ENCODE peak calls at places on chromosomes 11 and 22, in nine cellular contexts. One of them, this sample, is unnamed.

GRCh38 chr11:86888164-86888977 is 66.8 kb downstream of the FZD4 start:
- DNase-seq in naive B cell: no peak
- DNase-seq in CD8-positive, alpha-beta memory T cell: no peak
- DNase-seq in GM04503: peak
- DNase-seq in CD4-positive, CD25-positive, alpha-beta regulatory T cell: no peak
- DNase-seq in AG10803: peak
- DNase-seq in T-cell: no peak
- DNase-seq in thyroid gland: no peak
- DNase-seq in C1 segment of cervical spinal cord: no peak
- DNase-seq in this sample: no peak

GRCh38 chr11:75240381-75241035 is at the start of gene TPBGL:
- DNase-seq in naive B cell: no peak
- DNase-seq in CD8-positive, alpha-beta memory T cell: no peak
- DNase-seq in GM04503: no peak
- DNase-seq in CD4-positive, CD25-positive, alpha-beta regulatory T cell: no peak
- DNase-seq in AG10803: no peak
- DNase-seq in T-cell: no peak
- DNase-seq in thyroid gland: no peak
- DNase-seq in C1 segment of cervical spinal cord: no peak
- DNase-seq in this sample: no peak

GRCh38 chr11:2316169-2316962 is 14.6 kb downstream of the TSPAN32 start:
- DNase-seq in naive B cell: no peak
- DNase-seq in CD8-positive, alpha-beta memory T cell: no peak
- DNase-seq in GM04503: no peak
- DNase-seq in CD4-positive, CD25-positive, alpha-beta regulatory T cell: no peak
- DNase-seq in AG10803: no peak
- DNase-seq in T-cell: no peak
- DNase-seq in thyroid gland: no peak
- DNase-seq in C1 segment of cervical spinal cord: no peak
- DNase-seq in this sample: peak

GRCh38 chr22:49364398-49364797 is 463.3 kb downstream of the BRD1 start:
- DNase-seq in naive B cell: no peak
- DNase-seq in CD8-positive, alpha-beta memory T cell: no peak
- DNase-seq in GM04503: no peak
- DNase-seq in CD4-positive, CD25-positive, alpha-beta regulatory T cell: no peak
- DNase-seq in AG10803: no peak
- DNase-seq in T-cell: no peak
- DNase-seq in thyroid gland: no peak
- DNase-seq in C1 segment of cervical spinal cord: no peak
- DNase-seq in this sample: no peak

GRCh38 chr11:72716291-72716690 is 35.9 kb downstream of the ARAP1 start:
- DNase-seq in naive B cell: no peak
- DNase-seq in CD8-positive, alpha-beta memory T cell: no peak
- DNase-seq in GM04503: no peak
- DNase-seq in CD4-positive, CD25-positive, alpha-beta regulatory T cell: no peak
- DNase-seq in AG10803: no peak
- DNase-seq in T-cell: no peak
- DNase-seq in thyroid gland: no peak
- DNase-seq in C1 segment of cervical spinal cord: no peak
- DNase-seq in this sample: no peak

GRCh38 chr22:29855611-29856181 is 17.6 kb upstream of the ASCC2 start:
- DNase-seq in naive B cell: no peak
- DNase-seq in CD8-positive, alpha-beta memory T cell: no peak
- DNase-seq in GM04503: no peak
- DNase-seq in CD4-positive, CD25-positive, alpha-beta regulatory T cell: no peak
- DNase-seq in AG10803: no peak
- DNase-seq in T-cell: no peak
- DNase-seq in thyroid gland: no peak
- DNase-seq in C1 segment of cervical spinal cord: no peak
- DNase-seq in this sample: peak

GRCh38 chr22:31650391-31650790 is 11.6 kb downstream of the PISD start:
- DNase-seq in naive B cell: no peak
- DNase-seq in CD8-positive, alpha-beta memory T cell: no peak
- DNase-seq in GM04503: peak
- DNase-seq in CD4-positive, CD25-positive, alpha-beta regulatory T cell: no peak
- DNase-seq in AG10803: peak
- DNase-seq in T-cell: no peak
- DNase-seq in thyroid gland: peak
- DNase-seq in C1 segment of cervical spinal cord: no peak
- DNase-seq in this sample: no peak

GRCh38 chr11:32435511-32435946 is at the start of gene WT1:
- DNase-seq in naive B cell: no peak
- DNase-seq in CD8-positive, alpha-beta memory T cell: no peak
- DNase-seq in GM04503: no peak
- DNase-seq in CD4-positive, CD25-positive, alpha-beta regulatory T cell: no peak
- DNase-seq in AG10803: no peak
- DNase-seq in T-cell: no peak
- DNase-seq in thyroid gland: no peak
- DNase-seq in C1 segment of cervical spinal cord: no peak
- DNase-seq in this sample: peak

GRCh38 chr11:117146521-117146920 is 2.4 kb downstream of the PAFAH1B2 start:
- DNase-seq in naive B cell: no peak
- DNase-seq in CD8-positive, alpha-beta memory T cell: no peak
- DNase-seq in GM04503: no peak
- DNase-seq in CD4-positive, CD25-positive, alpha-beta regulatory T cell: no peak
- DNase-seq in AG10803: peak
- DNase-seq in T-cell: no peak
- DNase-seq in thyroid gland: no peak
- DNase-seq in C1 segment of cervical spinal cord: no peak
- DNase-seq in this sample: no peak

GRCh38 chr11:34564807-34565241 is 51.2 kb upstream of the ELF5 start:
- DNase-seq in naive B cell: no peak
- DNase-seq in CD8-positive, alpha-beta memory T cell: no peak
- DNase-seq in GM04503: no peak
- DNase-seq in CD4-positive, CD25-positive, alpha-beta regulatory T cell: no peak
- DNase-seq in AG10803: no peak
- DNase-seq in T-cell: no peak
- DNase-seq in thyroid gland: peak
- DNase-seq in C1 segment of cervical spinal cord: peak
- DNase-seq in this sample: peak

GRCh38 chr11:86459682-86460460 is 85.2 kb downstream of the CCDC81 start:
- DNase-seq in naive B cell: no peak
- DNase-seq in CD8-positive, alpha-beta memory T cell: no peak
- DNase-seq in GM04503: no peak
- DNase-seq in CD4-positive, CD25-positive, alpha-beta regulatory T cell: no peak
- DNase-seq in AG10803: peak
- DNase-seq in T-cell: no peak
- DNase-seq in thyroid gland: peak
- DNase-seq in C1 segment of cervical spinal cord: no peak
- DNase-seq in this sample: peak

GRCh38 chr22:42717197-42717967 is 3.3 kb downstream of the A4GALT start:
- DNase-seq in naive B cell: no peak
- DNase-seq in CD8-positive, alpha-beta memory T cell: no peak
- DNase-seq in GM04503: no peak
- DNase-seq in CD4-positive, CD25-positive, alpha-beta regulatory T cell: no peak
- DNase-seq in AG10803: peak
- DNase-seq in T-cell: no peak
- DNase-seq in thyroid gland: no peak
- DNase-seq in C1 segment of cervical spinal cord: no peak
- DNase-seq in this sample: no peak

GRCh38 chr11:67024410-67024809 is 1.5 kb downstream of the SYT12 start:
- DNase-seq in naive B cell: peak
- DNase-seq in CD8-positive, alpha-beta memory T cell: peak
- DNase-seq in GM04503: no peak
- DNase-seq in CD4-positive, CD25-positive, alpha-beta regulatory T cell: no peak
- DNase-seq in AG10803: no peak
- DNase-seq in T-cell: peak
- DNase-seq in thyroid gland: no peak
- DNase-seq in C1 segment of cervical spinal cord: no peak
- DNase-seq in this sample: no peak

GRCh38 chr22:40414306-40414705 is 43.9 kb downstream of the SGSM3 start:
- DNase-seq in naive B cell: no peak
- DNase-seq in CD8-positive, alpha-beta memory T cell: no peak
- DNase-seq in GM04503: no peak
- DNase-seq in CD4-positive, CD25-positive, alpha-beta regulatory T cell: no peak
- DNase-seq in AG10803: peak
- DNase-seq in T-cell: no peak
- DNase-seq in thyroid gland: peak
- DNase-seq in C1 segment of cervical spinal cord: no peak
- DNase-seq in this sample: no peak

GRCh38 chr22:38479096-38479840 is 11.4 kb downstream of the KDELR3 start:
- DNase-seq in naive B cell: no peak
- DNase-seq in CD8-positive, alpha-beta memory T cell: no peak
- DNase-seq in GM04503: no peak
- DNase-seq in CD4-positive, CD25-positive, alpha-beta regulatory T cell: no peak
- DNase-seq in AG10803: no peak
- DNase-seq in T-cell: no peak
- DNase-seq in thyroid gland: no peak
- DNase-seq in C1 segment of cervical spinal cord: no peak
- DNase-seq in this sample: no peak

GRCh38 chr22:38963872-38964271 is 6.5 kb downstream of the APOBEC3A start:
- DNase-seq in naive B cell: no peak
- DNase-seq in CD8-positive, alpha-beta memory T cell: no peak
- DNase-seq in GM04503: no peak
- DNase-seq in CD4-positive, CD25-positive, alpha-beta regulatory T cell: no peak
- DNase-seq in AG10803: no peak
- DNase-seq in T-cell: no peak
- DNase-seq in thyroid gland: peak
- DNase-seq in C1 segment of cervical spinal cord: no peak
- DNase-seq in this sample: no peak

GRCh38 chr22:30250713-30251267 is 4.2 kb upstream of the LIF start:
- DNase-seq in naive B cell: no peak
- DNase-seq in CD8-positive, alpha-beta memory T cell: no peak
- DNase-seq in GM04503: no peak
- DNase-seq in CD4-positive, CD25-positive, alpha-beta regulatory T cell: no peak
- DNase-seq in AG10803: peak
- DNase-seq in T-cell: no peak
- DNase-seq in thyroid gland: peak
- DNase-seq in C1 segment of cervical spinal cord: no peak
- DNase-seq in this sample: no peak

GRCh38 chr11:2921261-2921660 is 8.0 kb downstream of the PHLDA2 start:
- DNase-seq in naive B cell: no peak
- DNase-seq in CD8-positive, alpha-beta memory T cell: no peak
- DNase-seq in GM04503: no peak
- DNase-seq in CD4-positive, CD25-positive, alpha-beta regulatory T cell: no peak
- DNase-seq in AG10803: no peak
- DNase-seq in T-cell: no peak
- DNase-seq in thyroid gland: peak
- DNase-seq in C1 segment of cervical spinal cord: no peak
- DNase-seq in this sample: no peak

GRCh38 chr11:47969401-47969800 is 11.0 kb upstream of the PTPRJ start:
- DNase-seq in naive B cell: no peak
- DNase-seq in CD8-positive, alpha-beta memory T cell: no peak
- DNase-seq in GM04503: no peak
- DNase-seq in CD4-positive, CD25-positive, alpha-beta regulatory T cell: no peak
- DNase-seq in AG10803: no peak
- DNase-seq in T-cell: no peak
- DNase-seq in thyroid gland: no peak
- DNase-seq in C1 segment of cervical spinal cord: no peak
- DNase-seq in this sample: no peak

GRCh38 chr11:67302571-67303131 is 679 bp upstream of the SSH3 start:
- DNase-seq in naive B cell: no peak
- DNase-seq in CD8-positive, alpha-beta memory T cell: no peak
- DNase-seq in GM04503: no peak
- DNase-seq in CD4-positive, CD25-positive, alpha-beta regulatory T cell: peak
- DNase-seq in AG10803: peak
- DNase-seq in T-cell: no peak
- DNase-seq in thyroid gland: peak
- DNase-seq in C1 segment of cervical spinal cord: no peak
- DNase-seq in this sample: peak

GRCh38 chr11:27423125-27423524 is 49.5 kb downstream of the LGR4 start:
- DNase-seq in naive B cell: no peak
- DNase-seq in CD8-positive, alpha-beta memory T cell: no peak
- DNase-seq in GM04503: no peak
- DNase-seq in CD4-positive, CD25-positive, alpha-beta regulatory T cell: no peak
- DNase-seq in AG10803: peak
- DNase-seq in T-cell: no peak
- DNase-seq in thyroid gland: no peak
- DNase-seq in C1 segment of cervical spinal cord: no peak
- DNase-seq in this sample: peak

GRCh38 chr11:17230867-17231851 is 23.4 kb upstream of the PIK3C2A start:
- DNase-seq in naive B cell: peak
- DNase-seq in CD8-positive, alpha-beta memory T cell: peak
- DNase-seq in GM04503: no peak
- DNase-seq in CD4-positive, CD25-positive, alpha-beta regulatory T cell: no peak
- DNase-seq in AG10803: no peak
- DNase-seq in T-cell: peak
- DNase-seq in thyroid gland: no peak
- DNase-seq in C1 segment of cervical spinal cord: no peak
- DNase-seq in this sample: no peak

GRCh38 chr22:20576445-20576816 is 69.0 kb downstream of the MED15 start:
- DNase-seq in naive B cell: no peak
- DNase-seq in CD8-positive, alpha-beta memory T cell: no peak
- DNase-seq in GM04503: no peak
- DNase-seq in CD4-positive, CD25-positive, alpha-beta regulatory T cell: no peak
- DNase-seq in AG10803: no peak
- DNase-seq in T-cell: no peak
- DNase-seq in thyroid gland: no peak
- DNase-seq in C1 segment of cervical spinal cord: no peak
- DNase-seq in this sample: no peak

GRCh38 chr22:41521166-41521565 is 23.1 kb downstream of the POLR3H start:
- DNase-seq in naive B cell: no peak
- DNase-seq in CD8-positive, alpha-beta memory T cell: no peak
- DNase-seq in GM04503: no peak
- DNase-seq in CD4-positive, CD25-positive, alpha-beta regulatory T cell: no peak
- DNase-seq in AG10803: no peak
- DNase-seq in T-cell: no peak
- DNase-seq in thyroid gland: no peak
- DNase-seq in C1 segment of cervical spinal cord: no peak
- DNase-seq in this sample: no peak

GRCh38 chr11:103792981-103793468 is 243.4 kb upstream of the DDI1 start:
- DNase-seq in naive B cell: no peak
- DNase-seq in CD8-positive, alpha-beta memory T cell: no peak
- DNase-seq in GM04503: no peak
- DNase-seq in CD4-positive, CD25-positive, alpha-beta regulatory T cell: no peak
- DNase-seq in AG10803: no peak
- DNase-seq in T-cell: no peak
- DNase-seq in thyroid gland: no peak
- DNase-seq in C1 segment of cervical spinal cord: no peak
- DNase-seq in this sample: no peak

GRCh38 chr11:12285811-12286222 is 91.6 kb upstream of the PARVA start:
- DNase-seq in naive B cell: no peak
- DNase-seq in CD8-positive, alpha-beta memory T cell: no peak
- DNase-seq in GM04503: no peak
- DNase-seq in CD4-positive, CD25-positive, alpha-beta regulatory T cell: no peak
- DNase-seq in AG10803: no peak
- DNase-seq in T-cell: no peak
- DNase-seq in thyroid gland: no peak
- DNase-seq in C1 segment of cervical spinal cord: no peak
- DNase-seq in this sample: no peak

GRCh38 chr11:26073646-26074045 is 258.3 kb upstream of the ANO3 start:
- DNase-seq in naive B cell: no peak
- DNase-seq in CD8-positive, alpha-beta memory T cell: no peak
- DNase-seq in GM04503: no peak
- DNase-seq in CD4-positive, CD25-positive, alpha-beta regulatory T cell: no peak
- DNase-seq in AG10803: no peak
- DNase-seq in T-cell: no peak
- DNase-seq in thyroid gland: no peak
- DNase-seq in C1 segment of cervical spinal cord: no peak
- DNase-seq in this sample: no peak

GRCh38 chr11:46916669-46917108 is 1.7 kb downstream of the LRP4 start:
- DNase-seq in naive B cell: no peak
- DNase-seq in CD8-positive, alpha-beta memory T cell: no peak
- DNase-seq in GM04503: peak
- DNase-seq in CD4-positive, CD25-positive, alpha-beta regulatory T cell: no peak
- DNase-seq in AG10803: peak
- DNase-seq in T-cell: no peak
- DNase-seq in thyroid gland: peak
- DNase-seq in C1 segment of cervical spinal cord: peak
- DNase-seq in this sample: peak

GRCh38 chr11:35348898-35349687 is 70.3 kb downstream of the SLC1A2 start:
- DNase-seq in naive B cell: no peak
- DNase-seq in CD8-positive, alpha-beta memory T cell: no peak
- DNase-seq in GM04503: no peak
- DNase-seq in CD4-positive, CD25-positive, alpha-beta regulatory T cell: no peak
- DNase-seq in AG10803: no peak
- DNase-seq in T-cell: no peak
- DNase-seq in thyroid gland: no peak
- DNase-seq in C1 segment of cervical spinal cord: no peak
- DNase-seq in this sample: no peak

GRCh38 chr11:65506770-65507485 is 8.1 kb downstream of the MALAT1 start:
- DNase-seq in naive B cell: peak
- DNase-seq in CD8-positive, alpha-beta memory T cell: no peak
- DNase-seq in GM04503: no peak
- DNase-seq in CD4-positive, CD25-positive, alpha-beta regulatory T cell: peak
- DNase-seq in AG10803: peak
- DNase-seq in T-cell: no peak
- DNase-seq in thyroid gland: peak
- DNase-seq in C1 segment of cervical spinal cord: no peak
- DNase-seq in this sample: no peak

GRCh38 chr11:13667245-13667644 is 1.2 kb upstream of the FAR1 start:
- DNase-seq in naive B cell: peak
- DNase-seq in CD8-positive, alpha-beta memory T cell: no peak
- DNase-seq in GM04503: no peak
- DNase-seq in CD4-positive, CD25-positive, alpha-beta regulatory T cell: no peak
- DNase-seq in AG10803: peak
- DNase-seq in T-cell: no peak
- DNase-seq in thyroid gland: no peak
- DNase-seq in C1 segment of cervical spinal cord: no peak
- DNase-seq in this sample: no peak

This sample was measured in Right ventricle myocardium superior.